ENCODE peak calls at places on chromosomes 4 and X, in eight cellular contexts. One of them, this sample, is unnamed.

GRCh38 chrX:149073464-149073863 is 431.6 kb downstream of the IDS start:
- DNase-seq in endodermal cell: no peak
- DNase-seq in tibial nerve: no peak
- DNase-seq in CD4-positive, alpha-beta T cell: no peak
- DNase-seq in astrocyte of the spinal cord: no peak
- DNase-seq in DND-41: no peak
- DNase-seq in left lung: no peak
- DNase-seq in GM23338: no peak
- DNase-seq in this sample: no peak

GRCh38 chr4:147940144-147940543 is 208.3 kb downstream of the ARHGAP10 start:
- DNase-seq in endodermal cell: no peak
- DNase-seq in tibial nerve: no peak
- DNase-seq in CD4-positive, alpha-beta T cell: no peak
- DNase-seq in astrocyte of the spinal cord: no peak
- DNase-seq in DND-41: no peak
- DNase-seq in left lung: no peak
- DNase-seq in GM23338: no peak
- DNase-seq in this sample: no peak

GRCh38 chrX:96919672-96920071 is 36.0 kb downstream of the RPA4 start:
- DNase-seq in endodermal cell: no peak
- DNase-seq in tibial nerve: no peak
- DNase-seq in CD4-positive, alpha-beta T cell: no peak
- DNase-seq in astrocyte of the spinal cord: no peak
- DNase-seq in DND-41: no peak
- DNase-seq in left lung: no peak
- DNase-seq in GM23338: no peak
- DNase-seq in this sample: no peak

GRCh38 chrX:630922-631496 is 418 bp downstream of the SHOX start:
- DNase-seq in endodermal cell: peak; percentile 80
- DNase-seq in tibial nerve: no peak
- DNase-seq in CD4-positive, alpha-beta T cell: no peak
- DNase-seq in astrocyte of the spinal cord: no peak
- DNase-seq in DND-41: no peak
- DNase-seq in left lung: no peak
- DNase-seq in GM23338: peak; percentile 68
- DNase-seq in this sample: no peak

GRCh38 chrX:48972214-48973164 is 845 bp upstream of the KCND1 start:
- DNase-seq in endodermal cell: peak; percentile 83
- DNase-seq in tibial nerve: peak; percentile 62
- DNase-seq in CD4-positive, alpha-beta T cell: no peak
- DNase-seq in astrocyte of the spinal cord: peak; percentile 38
- DNase-seq in DND-41: peak; percentile 23
- DNase-seq in left lung: no peak
- DNase-seq in GM23338: peak; percentile 71
- DNase-seq in this sample: no peak

GRCh38 chr4:7987148-7987989 is 47.7 kb upstream of the AFAP1 start:
- DNase-seq in endodermal cell: peak; percentile 95
- DNase-seq in tibial nerve: peak; percentile 84
- DNase-seq in CD4-positive, alpha-beta T cell: peak; percentile 74
- DNase-seq in astrocyte of the spinal cord: peak; percentile 70
- DNase-seq in DND-41: peak; percentile 67
- DNase-seq in left lung: peak; percentile 64
- DNase-seq in GM23338: peak; percentile 93
- DNase-seq in this sample: peak; percentile 74

GRCh38 chr4:120694973-120695372 is 227.6 kb downstream of the PRDM5 start:
- DNase-seq in endodermal cell: no peak
- DNase-seq in tibial nerve: no peak
- DNase-seq in CD4-positive, alpha-beta T cell: no peak
- DNase-seq in astrocyte of the spinal cord: peak; percentile 74
- DNase-seq in DND-41: no peak
- DNase-seq in left lung: no peak
- DNase-seq in GM23338: no peak
- DNase-seq in this sample: no peak

GRCh38 chrX:119887721-119888425 is 7.8 kb upstream of the AKAP14 start:
- DNase-seq in endodermal cell: peak; percentile 94
- DNase-seq in tibial nerve: no peak
- DNase-seq in CD4-positive, alpha-beta T cell: peak; percentile 26
- DNase-seq in astrocyte of the spinal cord: peak; percentile 46
- DNase-seq in DND-41: no peak
- DNase-seq in left lung: peak; percentile 71
- DNase-seq in GM23338: peak; percentile 89
- DNase-seq in this sample: peak; percentile 38

GRCh38 chr4:134471569-134471968 is 270.0 kb upstream of the PABPC4L start:
- DNase-seq in endodermal cell: no peak
- DNase-seq in tibial nerve: no peak
- DNase-seq in CD4-positive, alpha-beta T cell: no peak
- DNase-seq in astrocyte of the spinal cord: no peak
- DNase-seq in DND-41: no peak
- DNase-seq in left lung: no peak
- DNase-seq in GM23338: no peak
- DNase-seq in this sample: no peak

GRCh38 chrX:101417981-101418841 is 10.2 kb downstream of the HNRNPH2 start:
- DNase-seq in endodermal cell: peak; percentile 88
- DNase-seq in tibial nerve: peak; percentile 36
- DNase-seq in CD4-positive, alpha-beta T cell: peak; percentile 6
- DNase-seq in astrocyte of the spinal cord: peak; percentile 49
- DNase-seq in DND-41: no peak
- DNase-seq in left lung: peak; percentile 78
- DNase-seq in GM23338: peak; percentile 74
- DNase-seq in this sample: peak; percentile 42

GRCh38 chr4:176849076-176849475 is 56.4 kb upstream of the VEGFC start:
- DNase-seq in endodermal cell: no peak
- DNase-seq in tibial nerve: no peak
- DNase-seq in CD4-positive, alpha-beta T cell: no peak
- DNase-seq in astrocyte of the spinal cord: no peak
- DNase-seq in DND-41: no peak
- DNase-seq in left lung: no peak
- DNase-seq in GM23338: no peak
- DNase-seq in this sample: no peak

GRCh38 chr4:1192493-1193205 is 20.3 kb upstream of the SPON2 start:
- DNase-seq in endodermal cell: peak; percentile 35
- DNase-seq in tibial nerve: no peak
- DNase-seq in CD4-positive, alpha-beta T cell: no peak
- DNase-seq in astrocyte of the spinal cord: no peak
- DNase-seq in DND-41: peak; percentile 3
- DNase-seq in left lung: peak; percentile 32
- DNase-seq in GM23338: no peak
- DNase-seq in this sample: peak; percentile 12

GRCh38 chrX:13752646-13753045 is 18.1 kb downstream of the OFD1 start:
- DNase-seq in endodermal cell: no peak
- DNase-seq in tibial nerve: no peak
- DNase-seq in CD4-positive, alpha-beta T cell: no peak
- DNase-seq in astrocyte of the spinal cord: no peak
- DNase-seq in DND-41: no peak
- DNase-seq in left lung: no peak
- DNase-seq in GM23338: no peak
- DNase-seq in this sample: no peak

GRCh38 chr4:128298852-128299251 is 11.2 kb upstream of the PGRMC2 start:
- DNase-seq in endodermal cell: no peak
- DNase-seq in tibial nerve: no peak
- DNase-seq in CD4-positive, alpha-beta T cell: no peak
- DNase-seq in astrocyte of the spinal cord: no peak
- DNase-seq in DND-41: no peak
- DNase-seq in left lung: no peak
- DNase-seq in GM23338: no peak
- DNase-seq in this sample: no peak

GRCh38 chr4:183014361-183015084 is 84.5 kb upstream of the WWC2 start:
- DNase-seq in endodermal cell: no peak
- DNase-seq in tibial nerve: no peak
- DNase-seq in CD4-positive, alpha-beta T cell: no peak
- DNase-seq in astrocyte of the spinal cord: no peak
- DNase-seq in DND-41: no peak
- DNase-seq in left lung: no peak
- DNase-seq in GM23338: peak; percentile 8
- DNase-seq in this sample: no peak

GRCh38 chr4:32140636-32141035 is 1420.5 kb downstream of the PCDH7 start:
- DNase-seq in endodermal cell: no peak
- DNase-seq in tibial nerve: no peak
- DNase-seq in CD4-positive, alpha-beta T cell: no peak
- DNase-seq in astrocyte of the spinal cord: peak; percentile 96
- DNase-seq in DND-41: no peak
- DNase-seq in left lung: no peak
- DNase-seq in GM23338: no peak
- DNase-seq in this sample: no peak

DNA sequence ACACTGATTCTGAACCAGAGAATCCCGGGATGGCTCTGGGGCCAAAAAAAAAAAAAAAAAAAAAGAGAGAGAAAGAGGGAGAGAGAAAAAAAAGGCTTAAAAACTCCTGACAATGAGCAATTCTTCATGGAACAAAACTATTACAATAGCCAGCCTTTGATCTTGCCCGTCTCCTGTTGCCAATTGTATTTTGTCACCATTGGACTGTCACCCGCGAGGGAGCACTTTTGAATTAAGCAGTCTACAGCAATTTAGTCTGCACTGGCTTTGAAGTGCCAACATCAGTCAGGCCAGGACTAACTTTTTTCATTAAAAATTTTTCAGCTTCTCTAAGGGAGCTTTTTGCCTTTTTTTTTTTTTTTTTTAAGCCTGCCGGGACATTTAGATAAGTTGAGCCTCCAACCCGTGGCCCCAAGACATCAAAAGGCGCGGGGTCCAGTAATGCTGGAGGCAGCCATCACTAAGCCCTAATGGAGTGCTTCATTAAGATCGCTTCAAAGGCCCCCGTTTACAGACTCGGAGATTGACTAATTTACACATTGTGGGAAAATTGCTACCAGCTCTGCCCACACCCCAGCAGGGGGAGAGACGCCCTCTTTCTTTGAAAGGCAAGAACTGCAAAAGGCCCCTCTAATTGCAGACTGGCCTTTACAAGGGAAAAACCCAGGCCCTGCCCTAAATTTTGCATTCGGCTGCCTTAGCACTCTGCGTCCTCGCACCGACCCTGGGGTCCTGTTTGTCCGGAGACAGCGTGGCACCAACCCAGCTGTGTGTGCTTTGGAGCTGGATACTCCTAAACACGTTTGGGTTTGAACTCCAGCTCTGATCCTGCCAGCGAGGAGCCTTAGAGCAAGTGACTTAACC is 98.1 kb upstream of the MSX1 start:
- DNase-seq in endodermal cell: peak; percentile 88
- DNase-seq in tibial nerve: no peak
- DNase-seq in CD4-positive, alpha-beta T cell: no peak
- DNase-seq in astrocyte of the spinal cord: no peak
- DNase-seq in DND-41: no peak
- DNase-seq in left lung: no peak
- DNase-seq in GM23338: peak; percentile 87
- DNase-seq in this sample: no peak
- TF ChIP-seq CTCF in endodermal cell: peak; percentile 77
- TF ChIP-seq CTCF in tibial nerve: no peak
- TF ChIP-seq CTCF in CD4-positive, alpha-beta T cell: no peak
- TF ChIP-seq CTCF in astrocyte of the spinal cord: peak; percentile 50
- TF ChIP-seq CTCF in DND-41: peak; percentile 30
- TF ChIP-seq CTCF in left lung: no peak
- TF ChIP-seq CTCF in GM23338: peak; percentile 66
- TF ChIP-seq CTCF in this sample: no peak

GRCh38 chr4:25993564-25994185 is 79.7 kb downstream of the SMIM20 start:
- DNase-seq in endodermal cell: peak; percentile 99
- DNase-seq in tibial nerve: no peak
- DNase-seq in CD4-positive, alpha-beta T cell: no peak
- DNase-seq in astrocyte of the spinal cord: no peak
- DNase-seq in DND-41: peak; percentile 15
- DNase-seq in left lung: no peak
- DNase-seq in GM23338: peak; percentile 97
- DNase-seq in this sample: no peak
- TF ChIP-seq CTCF in endodermal cell: peak; percentile 82
- TF ChIP-seq CTCF in tibial nerve: no peak
- TF ChIP-seq CTCF in CD4-positive, alpha-beta T cell: no peak
- TF ChIP-seq CTCF in astrocyte of the spinal cord: no peak
- TF ChIP-seq CTCF in DND-41: peak; percentile 39
- TF ChIP-seq CTCF in left lung: no peak
- TF ChIP-seq CTCF in GM23338: peak; percentile 67
- TF ChIP-seq CTCF in this sample: no peak

DNA sequence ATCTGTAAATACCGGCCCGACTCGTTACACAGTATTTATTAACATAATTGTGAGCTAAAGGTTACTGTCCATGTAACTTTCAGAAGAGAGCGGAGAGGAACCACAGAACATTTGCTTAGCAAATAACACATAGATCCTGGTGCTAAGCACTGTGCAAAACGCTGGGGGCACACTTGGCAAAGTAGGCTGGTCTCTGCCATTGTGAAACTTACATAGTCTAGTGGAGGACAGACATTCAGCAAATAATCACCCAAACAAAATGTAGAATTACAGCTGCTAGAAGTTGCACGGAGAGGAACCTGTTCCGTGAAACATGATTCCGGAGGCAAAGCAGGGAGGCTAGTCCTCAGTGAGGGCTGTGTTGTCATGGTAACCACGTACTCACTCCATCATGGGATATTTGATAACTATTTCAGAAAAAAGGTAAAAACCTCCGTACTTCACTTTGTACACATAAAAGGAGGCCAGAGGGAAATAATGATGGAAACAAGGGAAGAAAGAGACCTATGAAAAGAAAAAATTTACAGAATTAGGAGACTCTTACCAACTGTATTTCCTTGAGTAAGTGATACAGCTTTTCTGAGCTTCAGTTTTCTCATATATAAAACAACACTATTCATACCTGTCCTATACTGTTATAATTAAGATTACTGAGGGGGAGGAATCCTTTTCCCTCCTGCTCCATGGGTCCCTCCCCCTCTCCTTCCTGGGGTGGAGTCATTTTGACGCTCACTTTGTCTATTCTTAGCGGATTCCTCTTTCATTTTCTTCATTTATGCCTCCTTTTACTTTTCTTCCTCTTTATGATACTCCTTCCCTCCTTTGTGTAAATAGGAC is 760 bp upstream of the RASGEF1B start:
- DNase-seq in endodermal cell: peak; percentile 70
- DNase-seq in tibial nerve: peak; percentile 35
- DNase-seq in CD4-positive, alpha-beta T cell: no peak
- DNase-seq in astrocyte of the spinal cord: peak; percentile 44
- DNase-seq in DND-41: peak; percentile 60
- DNase-seq in left lung: no peak
- DNase-seq in GM23338: peak; percentile 60
- DNase-seq in this sample: no peak
- TF ChIP-seq CTCF in endodermal cell: peak; percentile 66
- TF ChIP-seq CTCF in tibial nerve: peak; percentile 16
- TF ChIP-seq CTCF in CD4-positive, alpha-beta T cell: peak; percentile 46
- TF ChIP-seq CTCF in astrocyte of the spinal cord: peak; percentile 29
- TF ChIP-seq CTCF in DND-41: peak; percentile 74
- TF ChIP-seq CTCF in left lung: no peak
- TF ChIP-seq CTCF in GM23338: peak; percentile 51
- TF ChIP-seq CTCF in this sample: peak; percentile 33

DNA sequence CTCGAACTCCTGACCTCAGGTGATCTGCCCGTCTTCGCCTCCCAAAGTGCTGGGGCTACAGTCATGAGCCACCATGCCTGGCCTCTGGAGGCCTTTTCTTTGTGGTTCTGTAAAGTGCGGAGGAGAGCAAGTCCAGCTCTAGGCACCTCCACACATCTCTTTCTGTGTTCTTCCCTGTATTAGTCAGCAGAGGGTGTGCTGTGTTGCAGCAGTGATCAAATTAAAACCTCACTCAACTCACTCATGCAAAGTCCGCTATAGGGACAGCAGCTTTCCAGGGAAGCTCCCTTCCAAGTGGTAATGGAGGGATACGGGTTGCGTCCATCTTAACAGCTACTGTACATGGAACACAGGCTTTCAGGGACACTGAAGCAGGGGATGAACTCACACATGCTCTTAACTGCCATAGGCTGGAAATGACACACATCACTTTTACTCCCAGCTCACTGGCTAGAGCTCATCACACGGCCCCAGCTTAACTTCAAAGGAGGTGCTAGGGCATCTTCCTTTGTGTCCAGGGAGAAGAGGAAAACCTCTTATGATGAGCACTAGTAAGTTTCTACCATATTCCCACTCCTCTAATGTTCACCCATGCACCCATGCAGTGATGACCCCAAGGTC is 36.0 kb upstream of the CCNG2 start:
- DNase-seq in endodermal cell: no peak
- DNase-seq in tibial nerve: no peak
- DNase-seq in CD4-positive, alpha-beta T cell: no peak
- DNase-seq in astrocyte of the spinal cord: no peak
- DNase-seq in DND-41: no peak
- DNase-seq in left lung: no peak
- DNase-seq in GM23338: peak; percentile 46
- DNase-seq in this sample: no peak
- TF ChIP-seq CTCF in endodermal cell: peak; percentile 56
- TF ChIP-seq CTCF in tibial nerve: no peak
- TF ChIP-seq CTCF in CD4-positive, alpha-beta T cell: no peak
- TF ChIP-seq CTCF in astrocyte of the spinal cord: no peak
- TF ChIP-seq CTCF in DND-41: no peak
- TF ChIP-seq CTCF in left lung: no peak
- TF ChIP-seq CTCF in GM23338: peak; percentile 32
- TF ChIP-seq CTCF in this sample: no peak